ENCODE peak calls at places on chromosomes 6 and 20, in six cellular contexts. One of them, this sample, is unnamed.

GRCh38 chr6:64294034-64294433 is 658.4 kb downstream of the PHF3 start:
- DNase-seq in WTC11: no peak
- DNase-seq in activated gamma-delta T cell treated with Interleukin-2 at 50 U/mL for 16 hours: no peak
- DNase-seq in CD4-positive, alpha-beta T cell: no peak
- DNase-seq in GM04503: no peak
- DNase-seq in nephron progenitor cell: no peak
- DNase-seq in this sample: no peak

GRCh38 chr6:158649289-158650143 is at the start of gene SYTL3:
- DNase-seq in activated gamma-delta T cell treated with Interleukin-2 at 50 U/mL for 16 hours: peak
- DNase-seq in WTC11: no peak
- DNase-seq in CD4-positive, alpha-beta T cell: peak
- DNase-seq in nephron progenitor cell: no peak
- DNase-seq in GM04503: no peak
- DNase-seq in this sample: peak

GRCh38 chr20:19973920-19974620 is 43.1 kb upstream of the NAA20 start:
- DNase-seq in WTC11: no peak
- DNase-seq in CD4-positive, alpha-beta T cell: no peak
- DNase-seq in nephron progenitor cell: no peak
- DNase-seq in GM04503: no peak
- DNase-seq in activated gamma-delta T cell treated with Interleukin-2 at 50 U/mL for 16 hours: no peak
- DNase-seq in this sample: no peak

GRCh38 chr20:51175156-51175555 is 152.2 kb upstream of the KCNG1 start:
- DNase-seq in nephron progenitor cell: no peak
- DNase-seq in activated gamma-delta T cell treated with Interleukin-2 at 50 U/mL for 16 hours: no peak
- DNase-seq in CD4-positive, alpha-beta T cell: no peak
- DNase-seq in GM04503: no peak
- DNase-seq in WTC11: no peak
- DNase-seq in this sample: no peak

GRCh38 chr6:30770592-30770991 is 26.2 kb upstream of the IER3 start:
- DNase-seq in nephron progenitor cell: no peak
- DNase-seq in activated gamma-delta T cell treated with Interleukin-2 at 50 U/mL for 16 hours: no peak
- DNase-seq in GM04503: no peak
- DNase-seq in CD4-positive, alpha-beta T cell: no peak
- DNase-seq in WTC11: no peak
- DNase-seq in this sample: no peak

GRCh38 chr20:42118409-42119125 is 500.4 kb upstream of the CHD6 start:
- DNase-seq in WTC11: no peak
- DNase-seq in activated gamma-delta T cell treated with Interleukin-2 at 50 U/mL for 16 hours: no peak
- DNase-seq in GM04503: no peak
- DNase-seq in nephron progenitor cell: no peak
- DNase-seq in CD4-positive, alpha-beta T cell: no peak
- DNase-seq in this sample: no peak

GRCh38 chr20:20410678-20411077 is 42.8 kb downstream of the INSM1 start:
- DNase-seq in WTC11: peak
- DNase-seq in nephron progenitor cell: peak
- DNase-seq in activated gamma-delta T cell treated with Interleukin-2 at 50 U/mL for 16 hours: no peak
- DNase-seq in CD4-positive, alpha-beta T cell: no peak
- DNase-seq in GM04503: no peak
- DNase-seq in this sample: no peak

GRCh38 chr6:154539593-154540269 is 29.2 kb upstream of the CNKSR3 start:
- DNase-seq in nephron progenitor cell: no peak
- DNase-seq in GM04503: no peak
- DNase-seq in activated gamma-delta T cell treated with Interleukin-2 at 50 U/mL for 16 hours: no peak
- DNase-seq in WTC11: no peak
- DNase-seq in CD4-positive, alpha-beta T cell: no peak
- DNase-seq in this sample: no peak

GRCh38 chr20:52747736-52748135 is 224.4 kb upstream of the TSHZ2 start:
- DNase-seq in GM04503: no peak
- DNase-seq in CD4-positive, alpha-beta T cell: no peak
- DNase-seq in WTC11: peak
- DNase-seq in activated gamma-delta T cell treated with Interleukin-2 at 50 U/mL for 16 hours: no peak
- DNase-seq in nephron progenitor cell: peak
- DNase-seq in this sample: no peak

GRCh38 chr6:134714113-134714512 is 235.8 kb downstream of the ALDH8A1 start:
- DNase-seq in nephron progenitor cell: no peak
- DNase-seq in CD4-positive, alpha-beta T cell: no peak
- DNase-seq in WTC11: no peak
- DNase-seq in activated gamma-delta T cell treated with Interleukin-2 at 50 U/mL for 16 hours: no peak
- DNase-seq in GM04503: no peak
- DNase-seq in this sample: no peak

GRCh38 chr6:4979426-4979825 is 24.4 kb downstream of the RPP40 start:
- DNase-seq in GM04503: no peak
- DNase-seq in CD4-positive, alpha-beta T cell: no peak
- DNase-seq in activated gamma-delta T cell treated with Interleukin-2 at 50 U/mL for 16 hours: no peak
- DNase-seq in WTC11: no peak
- DNase-seq in nephron progenitor cell: no peak
- DNase-seq in this sample: no peak

GRCh38 chr6:30463651-30464618 is 25.4 kb upstream of the HLA-E start:
- DNase-seq in CD4-positive, alpha-beta T cell: peak
- DNase-seq in activated gamma-delta T cell treated with Interleukin-2 at 50 U/mL for 16 hours: peak
- DNase-seq in nephron progenitor cell: peak
- DNase-seq in WTC11: peak
- DNase-seq in GM04503: no peak
- DNase-seq in this sample: no peak

GRCh38 chr20:58213112-58213511 is 15.3 kb downstream of the ANKRD60 start:
- DNase-seq in CD4-positive, alpha-beta T cell: no peak
- DNase-seq in WTC11: no peak
- DNase-seq in activated gamma-delta T cell treated with Interleukin-2 at 50 U/mL for 16 hours: no peak
- DNase-seq in nephron progenitor cell: no peak
- DNase-seq in GM04503: no peak
- DNase-seq in this sample: no peak

GRCh38 chr20:29443819-29444218 is 1813.6 kb upstream of the DEFB115 start:
- DNase-seq in GM04503: no peak
- DNase-seq in activated gamma-delta T cell treated with Interleukin-2 at 50 U/mL for 16 hours: no peak
- DNase-seq in CD4-positive, alpha-beta T cell: no peak
- DNase-seq in nephron progenitor cell: no peak
- DNase-seq in WTC11: no peak
- DNase-seq in this sample: no peak

GRCh38 chr6:15160812-15161211 is 85.1 kb upstream of the JARID2 start:
- DNase-seq in CD4-positive, alpha-beta T cell: no peak
- DNase-seq in WTC11: no peak
- DNase-seq in nephron progenitor cell: no peak
- DNase-seq in activated gamma-delta T cell treated with Interleukin-2 at 50 U/mL for 16 hours: no peak
- DNase-seq in GM04503: peak
- DNase-seq in this sample: no peak

GRCh38 chr6:34177181-34177591 is 31.3 kb upstream of the GRM4 start:
- DNase-seq in GM04503: no peak
- DNase-seq in nephron progenitor cell: no peak
- DNase-seq in CD4-positive, alpha-beta T cell: no peak
- DNase-seq in WTC11: no peak
- DNase-seq in activated gamma-delta T cell treated with Interleukin-2 at 50 U/mL for 16 hours: no peak
- DNase-seq in this sample: no peak

GRCh38 chr6:36615018-36615761 is 21.0 kb downstream of the SRSF3 start:
- DNase-seq in GM04503: no peak
- DNase-seq in CD4-positive, alpha-beta T cell: no peak
- DNase-seq in WTC11: peak
- DNase-seq in activated gamma-delta T cell treated with Interleukin-2 at 50 U/mL for 16 hours: peak
- DNase-seq in nephron progenitor cell: peak
- DNase-seq in this sample: no peak

GRCh38 chr6:154613137-154613676 is 102.7 kb upstream of the CNKSR3 start:
- DNase-seq in CD4-positive, alpha-beta T cell: no peak
- DNase-seq in WTC11: no peak
- DNase-seq in GM04503: peak
- DNase-seq in activated gamma-delta T cell treated with Interleukin-2 at 50 U/mL for 16 hours: no peak
- DNase-seq in nephron progenitor cell: no peak
- DNase-seq in this sample: peak